ENCODE peak calls at places on chromosome 10, in seven cellular contexts. E is GM20000, Y is kidney epithelial cell, P is ovary, K is upper lobe of right lung, J is brain microvascular endothelial cell, A is cardiac muscle cell. S is an unnamed sample.

GRCh38 chr10:58412502-58412961 is 27.3 kb downstream of the TFAM start:
- DNase-seq in E (no peak), Y (peak; percentile 88), P (no peak), K (no peak), J (peak; percentile 92), A (peak; percentile 45), S (peak; percentile 39)

GRCh38 chr10:17590969-17591645 is 26.1 kb downstream of the HACD1 start:
- DNase-seq in E (no peak), Y (no peak), P (no peak), K (no peak), J (no peak), A (no peak), S (no peak)

GRCh38 chr10:50394832-50395231 is 143.5 kb upstream of the ASAH2 start:
- DNase-seq in E (no peak), Y (no peak), P (no peak), K (no peak), J (no peak), A (peak; percentile 47), S (peak; percentile 84)

GRCh38 chr10:122494833-122495232 is 33.5 kb downstream of the HTRA1 start:
- DNase-seq in E (no peak), Y (no peak), P (peak; percentile 47), K (no peak), J (peak; percentile 95), A (peak; percentile 73), S (peak; percentile 93)

GRCh38 chr10:67788028-67788886 is 49.7 kb downstream of the DNAJC12 start:
- DNase-seq in E (peak; percentile 77), Y (no peak), P (peak; percentile 31), K (peak; percentile 80), J (peak; percentile 16), A (peak; percentile 59), S (peak; percentile 13)

GRCh38 chr10:72270607-72271281 is 3.0 kb upstream of the DDIT4 start:
- DNase-seq in E (no peak), Y (no peak), P (no peak), K (no peak), J (no peak), A (no peak), S (peak; percentile 45)

GRCh38 chr10:52568309-52568708 is 204.3 kb downstream of the MBL2 start:
- DNase-seq in E (no peak), Y (no peak), P (no peak), K (no peak), J (no peak), A (no peak), S (peak; percentile 18)

GRCh38 chr10:35420044-35420443 is 83.7 kb downstream of the CCNY start:
- DNase-seq in E (no peak), Y (no peak), P (no peak), K (no peak), J (no peak), A (peak; percentile 52), S (peak; percentile 74)

DNA sequence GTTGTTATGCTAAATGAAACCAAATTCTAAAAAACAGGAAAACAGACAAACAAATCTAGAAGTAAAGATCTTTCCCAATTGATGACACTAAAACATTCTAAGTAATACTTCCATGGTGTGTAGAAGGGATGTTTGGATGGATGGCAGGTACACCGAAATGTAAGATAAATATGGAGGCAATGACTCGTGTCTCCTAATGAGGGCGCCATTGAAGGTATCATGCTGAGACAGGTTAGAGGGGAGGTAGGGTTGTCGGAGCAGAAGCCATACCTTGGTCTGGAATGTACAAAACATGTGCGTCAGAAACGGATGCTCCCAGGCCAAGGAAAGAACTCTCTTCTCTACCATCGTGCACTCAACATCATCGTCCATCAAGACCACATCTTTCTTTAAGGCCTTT is 101.4 kb downstream of the PRKCQ start:
- DNase-seq in E (no peak), Y (no peak), P (no peak), K (no peak), J (no peak), A (no peak), S (no peak)
- TF ChIP-seq CTCF in E (no peak), Y (no peak), P (no peak), K (peak; percentile 6), J (no peak), A (no peak), S (no peak)

DNA sequence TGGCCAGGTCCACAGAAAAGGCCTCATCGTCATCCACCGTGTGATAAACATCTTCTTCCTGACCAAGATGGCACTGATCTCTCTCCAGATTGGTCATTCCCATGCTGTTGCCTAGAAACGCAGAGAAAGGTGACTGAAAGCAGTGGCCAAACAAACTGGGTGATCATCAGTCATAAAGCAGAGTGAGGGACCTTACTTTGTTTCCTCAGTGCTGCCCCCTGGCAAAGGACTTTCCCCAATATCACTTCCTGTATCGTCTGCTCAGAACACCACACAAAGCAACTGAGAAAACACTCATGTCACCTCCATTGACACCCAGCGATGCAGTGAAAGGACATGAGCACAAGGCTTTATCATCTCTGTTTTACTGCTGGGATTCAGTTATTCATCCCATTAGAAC is 40.0 kb upstream of the TM9SF3 start:
- DNase-seq in E (no peak), Y (no peak), P (no peak), K (no peak), J (no peak), A (no peak), S (no peak)
- TF ChIP-seq CTCF in E (no peak), Y (no peak), P (no peak), K (no peak), J (peak; percentile 35), A (no peak), S (no peak)

GRCh38 chr10:78934994-78935602 is 133.7 kb upstream of the ZMIZ1 start:
- DNase-seq in E (no peak), Y (no peak), P (no peak), K (no peak), J (no peak), A (no peak), S (no peak)
- TF ChIP-seq CTCF in E (no peak), Y (no peak), P (no peak), K (no peak), J (no peak), A (no peak), S (no peak)

GRCh38 chr10:32093650-32094049 is 37.4 kb upstream of the KIF5B start:
- DNase-seq in E (no peak), Y (no peak), P (no peak), K (no peak), J (no peak), A (no peak), S (no peak)

GRCh38 chr10:32095116-32095733 is 39.0 kb upstream of the KIF5B start:
- DNase-seq in E (no peak), Y (no peak), P (no peak), K (no peak), J (no peak), A (peak; percentile 16), S (no peak)

GRCh38 chr10:32091046-32091445 is 34.8 kb upstream of the KIF5B start:
- DNase-seq in E (no peak), Y (no peak), P (no peak), K (no peak), J (no peak), A (no peak), S (no peak)
- TF ChIP-seq CTCF in E (no peak), Y (no peak), P (no peak), K (no peak), J (no peak), A (no peak), S (no peak)

GRCh38 chr10:1488970-1489548 is 248.3 kb downstream of the ADARB2 start:
- DNase-seq in E (peak; percentile 58), Y (no peak), P (no peak), K (no peak), J (no peak), A (no peak), S (no peak)
- TF ChIP-seq CTCF in E (no peak), Y (no peak), P (no peak), K (no peak), J (no peak), A (no peak), S (no peak)

GRCh38 chr10:19634163-19634562 is 182.1 kb upstream of the PLXDC2 start:
- DNase-seq in E (no peak), Y (no peak), P (no peak), K (no peak), J (no peak), A (no peak), S (no peak)

GRCh38 chr10:19628767-19629443 is 187.3 kb upstream of the PLXDC2 start:
- DNase-seq in E (no peak), Y (no peak), P (no peak), K (no peak), J (no peak), A (peak; percentile 30), S (no peak)

DNA sequence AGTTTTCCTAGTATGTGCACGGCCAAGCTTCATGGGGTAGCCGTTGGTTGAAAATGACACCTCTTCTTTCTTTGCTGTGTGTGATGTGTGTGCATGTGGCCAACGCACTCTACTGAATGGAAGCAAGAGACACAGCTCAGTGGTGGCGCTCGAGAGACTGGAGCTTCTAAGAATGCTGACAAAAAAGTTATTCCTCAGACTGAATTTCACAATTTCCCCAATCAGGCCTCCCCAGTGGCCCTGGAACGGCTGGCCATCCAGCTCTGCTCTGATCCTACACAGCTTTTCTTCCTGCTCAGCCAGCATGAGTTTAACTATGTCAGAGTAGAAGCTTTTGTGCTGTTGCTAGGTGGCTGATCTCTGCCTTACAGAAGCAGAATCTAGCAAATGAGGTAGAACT is 186.7 kb upstream of the PLXDC2 start:
- DNase-seq in E (no peak), Y (no peak), P (peak; percentile 74), K (peak; percentile 69), J (peak; percentile 61), A (peak; percentile 93), S (no peak)
- TF ChIP-seq CTCF in E (no peak), Y (no peak), P (no peak), K (peak; percentile 31), J (peak; percentile 56), A (peak; percentile 55), S (no peak)

DNA sequence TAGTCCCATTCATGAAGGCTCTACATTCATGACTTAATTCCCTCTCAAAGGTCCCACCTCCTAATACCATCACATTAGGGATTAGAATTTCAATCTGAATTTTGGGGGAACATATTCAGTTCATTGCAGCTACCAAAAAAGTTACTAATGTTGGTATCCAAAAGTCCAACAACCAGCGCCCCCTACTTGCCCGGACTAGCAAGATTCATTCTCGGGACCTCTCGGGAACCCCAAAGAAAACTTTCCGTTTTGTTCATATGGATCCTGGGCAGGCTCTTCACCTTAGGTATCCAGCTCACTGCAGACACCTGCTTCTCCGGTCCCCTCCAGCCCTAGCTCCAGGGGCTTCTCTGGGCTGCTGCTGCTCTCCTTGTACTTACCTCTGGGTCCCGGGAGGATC is 8.9 kb upstream of the GRK5 start:
- DNase-seq in E (peak; percentile 59), Y (no peak), P (no peak), K (no peak), J (no peak), A (peak; percentile 40), S (peak; percentile 18)
- TF ChIP-seq CTCF in E (peak; percentile 28), Y (peak; percentile 38), P (no peak), K (peak; percentile 37), J (peak; percentile 69), A (peak; percentile 65), S (peak; percentile 46)

S was measured in bronchial epithelial cell.